ENCODE peak calls at places on chromosomes 16 and 17, in ten cellular contexts. R is GM04504, H is fibroblast of pulmonary artery, S is EL, F is sigmoid colon, L is left cardiac atrium, Y is kidney epithelial cell, C is COR-L47, M is GM20000, B is iris pigment epithelial cell. O is an unnamed sample.

GRCh38 chr16:87471278-87472141 is 21.3 kb downstream of the ZCCHC14 start:
- DNase-seq in L (no peak), R (no peak), H (no peak), S (no peak), B (no peak), F (no peak), M (no peak), C (no peak), Y (no peak), O (no peak)

GRCh38 chr16:75273054-75273925 is 21.9 kb upstream of the BCAR1 start:
- DNase-seq in Y (peak; percentile 51), C (no peak), L (no peak), R (no peak), B (peak; percentile 71), M (no peak), H (no peak), S (peak; percentile 65), F (no peak), O (no peak)

GRCh38 chr16:48611329-48612137 is 1.6 kb upstream of the N4BP1 start:
- DNase-seq in R (no peak), L (no peak), B (no peak), M (peak; percentile 66), C (peak; percentile 48), S (no peak), H (no peak), Y (no peak), F (no peak), O (no peak)

GRCh38 chr17:76353004-76353598 is 615 bp downstream of the PRPSAP1 start:
- DNase-seq in L (peak; percentile 35), H (no peak), R (no peak), Y (no peak), B (no peak), C (no peak), S (peak; percentile 21), F (peak; percentile 68), M (peak; percentile 67), O (no peak)

GRCh38 chr17:55295411-55296170 is 30.8 kb downstream of the HLF start:
- DNase-seq in H (peak; percentile 66), F (peak; percentile 82), B (peak; percentile 40), L (peak; percentile 48), C (peak; percentile 13), S (peak; percentile 37), Y (peak; percentile 31), M (peak; percentile 70), R (no peak), O (peak; percentile 35)

GRCh38 chr17:4827399-4827798 is 5.7 kb upstream of the MINK1 start:
- DNase-seq in B (no peak), C (peak; percentile 12), S (no peak), M (no peak), R (no peak), L (no peak), Y (no peak), F (no peak), H (no peak), O (no peak)

GRCh38 chr16:69477546-69477945 is 53.1 kb downstream of the CYB5B start:
- DNase-seq in F (no peak), S (peak; percentile 63), B (peak; percentile 46), C (no peak), L (no peak), R (no peak), Y (no peak), H (peak; percentile 35), M (no peak), O (no peak)

GRCh38 chr16:20960899-20961298 is 60.3 kb downstream of the LYRM1 start:
- DNase-seq in R (no peak), F (no peak), L (no peak), S (no peak), M (no peak), C (no peak), B (no peak), Y (no peak), H (no peak), O (no peak)

GRCh38 chr16:10984509-10984908 is 40.1 kb downstream of the CLEC16A start:
- DNase-seq in R (peak; percentile 82), C (no peak), S (peak; percentile 65), B (peak; percentile 61), H (peak; percentile 44), M (no peak), L (no peak), Y (no peak), F (no peak), O (no peak)

GRCh38 chr16:27321013-27321960 is 7.5 kb downstream of the IL4R start:
- DNase-seq in F (peak; percentile 57), B (peak; percentile 71), Y (no peak), M (no peak), L (no peak), C (no peak), R (no peak), S (no peak), H (peak; percentile 53), O (no peak)

GRCh38 chr17:57835333-57835900 is 14.4 kb downstream of the MRPS23 start:
- DNase-seq in Y (no peak), L (no peak), M (no peak), B (no peak), R (no peak), C (no peak), H (no peak), S (no peak), F (no peak), O (no peak)

GRCh38 chr17:34613064-34614019 is 34.0 kb downstream of the TMEM132E start:
- DNase-seq in F (no peak), R (no peak), C (peak; percentile 94), L (no peak), M (no peak), S (no peak), H (no peak), Y (no peak), B (no peak), O (no peak)

GRCh38 chr16:53071748-53072301 is 17.0 kb downstream of the CHD9 start:
- DNase-seq in L (peak; percentile 77), M (peak; percentile 47), C (peak; percentile 39), H (peak; percentile 84), R (no peak), Y (no peak), S (no peak), F (peak; percentile 90), B (no peak), O (no peak)

GRCh38 chr16:72894291-72895151 is 153.4 kb downstream of the ZFHX3 start:
- DNase-seq in S (peak; percentile 16), Y (no peak), R (no peak), F (peak; percentile 52), L (peak; percentile 42), B (no peak), H (peak; percentile 73), C (peak; percentile 82), M (no peak), O (no peak)

GRCh38 chr17:82297280-82297803 is 20.1 kb downstream of the CD7 start:
- DNase-seq in S (peak; percentile 86), R (no peak), F (peak; percentile 97), L (peak; percentile 90), M (peak; percentile 81), C (peak; percentile 59), Y (no peak), B (peak; percentile 96), H (peak; percentile 95), O (no peak)

GRCh38 chr17:4293572-4293971 is 29.8 kb upstream of the ANKFY1 start:
- DNase-seq in Y (no peak), H (no peak), C (no peak), R (no peak), L (no peak), B (no peak), S (no peak), F (no peak), M (peak; percentile 30), O (no peak)

GRCh38 chr17:3796110-3796821 is 4.7 kb downstream of the ITGAE start:
- DNase-seq in R (no peak), H (no peak), L (no peak), Y (no peak), C (no peak), M (peak; percentile 85), F (no peak), B (no peak), S (no peak), O (no peak)

GRCh38 chr17:45440161-45440859 is 7.6 kb upstream of the ARHGAP27 start:
- DNase-seq in R (no peak), S (no peak), C (peak; percentile 84), F (peak; percentile 34), M (no peak), Y (no peak), H (peak; percentile 33), B (peak; percentile 54), L (no peak), O (no peak)